ENCODE peak calls at places on chromosomes 4 and X, in five cellular contexts. One of them, this sample, is unnamed.
A peak's percentile ranks its signal among the peaks of the same experiment; 100 is the strongest.

GRCh38 chr4:87092389-87093141 is 127.9 kb downstream of the KLHL8 start:
- DNase-seq in adrenal gland: peak; percentile 91
- DNase-seq in gastrocnemius medialis: peak; percentile 73
- DNase-seq in HCT116: peak; percentile 52
- DNase-seq in endodermal cell: no peak
- DNase-seq in this sample: peak; percentile 62

GRCh38 chrX:24494544-24495113 is 29.5 kb downstream of the PDK3 start:
- DNase-seq in adrenal gland: no peak
- DNase-seq in gastrocnemius medialis: no peak
- DNase-seq in endodermal cell: no peak
- DNase-seq in HCT116: no peak
- DNase-seq in this sample: no peak

GRCh38 chr4:52838729-52839722 is 23.1 kb upstream of the RASL11B start:
- DNase-seq in HCT116: no peak
- DNase-seq in endodermal cell: peak; percentile 53
- DNase-seq in gastrocnemius medialis: no peak
- DNase-seq in adrenal gland: no peak
- DNase-seq in this sample: no peak

GRCh38 chrX:113906168-113906567 is 677.7 kb upstream of the HTR2C start:
- DNase-seq in endodermal cell: no peak
- DNase-seq in adrenal gland: peak; percentile 66
- DNase-seq in gastrocnemius medialis: no peak
- DNase-seq in HCT116: no peak
- DNase-seq in this sample: no peak

GRCh38 chr4:180538384-180539052 is 1704.7 kb upstream of the TENM3 start:
- DNase-seq in endodermal cell: no peak
- DNase-seq in HCT116: no peak
- DNase-seq in adrenal gland: no peak
- DNase-seq in gastrocnemius medialis: no peak
- DNase-seq in this sample: no peak

GRCh38 chr4:69832326-69833030 is 27.5 kb downstream of the SULT1E1 start:
- DNase-seq in endodermal cell: peak; percentile 60
- DNase-seq in HCT116: no peak
- DNase-seq in gastrocnemius medialis: no peak
- DNase-seq in adrenal gland: no peak
- DNase-seq in this sample: no peak

GRCh38 chrX:28802625-28803024 is 215.4 kb downstream of the IL1RAPL1 start:
- DNase-seq in endodermal cell: no peak
- DNase-seq in gastrocnemius medialis: no peak
- DNase-seq in HCT116: no peak
- DNase-seq in adrenal gland: no peak
- DNase-seq in this sample: no peak

GRCh38 chr4:138182838-138183426 is 59.2 kb downstream of the SLC7A11 start:
- DNase-seq in endodermal cell: no peak
- DNase-seq in HCT116: peak; percentile 45
- DNase-seq in gastrocnemius medialis: no peak
- DNase-seq in adrenal gland: no peak
- DNase-seq in this sample: no peak

GRCh38 chr4:166174717-166175510 is 301.9 kb downstream of the TLL1 start:
- DNase-seq in HCT116: no peak
- DNase-seq in endodermal cell: no peak
- DNase-seq in adrenal gland: no peak
- DNase-seq in gastrocnemius medialis: no peak
- DNase-seq in this sample: no peak

GRCh38 chr4:179872751-179873150 is 2370.5 kb upstream of the TENM3 start:
- DNase-seq in adrenal gland: no peak
- DNase-seq in endodermal cell: no peak
- DNase-seq in gastrocnemius medialis: no peak
- DNase-seq in HCT116: no peak
- DNase-seq in this sample: no peak

GRCh38 chr4:32470087-32470585 is 1750.0 kb downstream of the PCDH7 start:
- DNase-seq in gastrocnemius medialis: no peak
- DNase-seq in adrenal gland: no peak
- DNase-seq in HCT116: no peak
- DNase-seq in endodermal cell: no peak
- DNase-seq in this sample: no peak

GRCh38 chr4:122765702-122766352 is 33.3 kb downstream of the BBS12 start:
- DNase-seq in HCT116: no peak
- DNase-seq in adrenal gland: no peak
- DNase-seq in endodermal cell: no peak
- DNase-seq in gastrocnemius medialis: no peak
- DNase-seq in this sample: no peak

GRCh38 chr4:166896254-166896653 is 338.0 kb downstream of the SPOCK3 start:
- DNase-seq in adrenal gland: no peak
- DNase-seq in endodermal cell: no peak
- DNase-seq in HCT116: no peak
- DNase-seq in gastrocnemius medialis: no peak
- DNase-seq in this sample: no peak

GRCh38 chr4:127782025-127782274 is 172 bp upstream of the HSPA4L start:
- DNase-seq in HCT116: peak; percentile 65
- DNase-seq in adrenal gland: peak; percentile 90
- DNase-seq in endodermal cell: peak; percentile 96
- DNase-seq in gastrocnemius medialis: peak; percentile 55
- DNase-seq in this sample: peak; percentile 83

GRCh38 chr4:152937535-152938236 is 1.6 kb downstream of the FHDC1 start:
- DNase-seq in gastrocnemius medialis: no peak
- DNase-seq in endodermal cell: peak; percentile 72
- DNase-seq in HCT116: no peak
- DNase-seq in adrenal gland: no peak
- DNase-seq in this sample: peak; percentile 48

GRCh38 chr4:141046255-141046654 is 87.0 kb downstream of the RNF150 start:
- DNase-seq in gastrocnemius medialis: no peak
- DNase-seq in HCT116: no peak
- DNase-seq in endodermal cell: no peak
- DNase-seq in adrenal gland: no peak
- DNase-seq in this sample: peak; percentile 32

GRCh38 chr4:123479944-123480343 is 83.3 kb downstream of the SPRY1 start:
- DNase-seq in endodermal cell: no peak
- DNase-seq in adrenal gland: no peak
- DNase-seq in HCT116: no peak
- DNase-seq in gastrocnemius medialis: no peak
- DNase-seq in this sample: no peak

GRCh38 chrX:23788946-23789345 is 6.0 kb downstream of the SAT1 start:
- DNase-seq in HCT116: no peak
- DNase-seq in adrenal gland: no peak
- DNase-seq in endodermal cell: no peak
- DNase-seq in gastrocnemius medialis: no peak
- DNase-seq in this sample: no peak

GRCh38 chr4:175807596-175807995 is 4.5 kb downstream of the GPM6A start:
- DNase-seq in endodermal cell: no peak
- DNase-seq in gastrocnemius medialis: no peak
- DNase-seq in HCT116: no peak
- DNase-seq in adrenal gland: no peak
- DNase-seq in this sample: no peak

GRCh38 chrX:5957506-5957905 is 271.2 kb downstream of the NLGN4X start:
- DNase-seq in endodermal cell: no peak
- DNase-seq in HCT116: no peak
- DNase-seq in adrenal gland: no peak
- DNase-seq in gastrocnemius medialis: no peak
- DNase-seq in this sample: no peak

GRCh38 chrX:129769467-129770154 is 10.1 kb upstream of the SASH3 start:
- DNase-seq in HCT116: no peak
- DNase-seq in adrenal gland: no peak
- DNase-seq in gastrocnemius medialis: no peak
- DNase-seq in endodermal cell: no peak
- DNase-seq in this sample: no peak

DNA sequence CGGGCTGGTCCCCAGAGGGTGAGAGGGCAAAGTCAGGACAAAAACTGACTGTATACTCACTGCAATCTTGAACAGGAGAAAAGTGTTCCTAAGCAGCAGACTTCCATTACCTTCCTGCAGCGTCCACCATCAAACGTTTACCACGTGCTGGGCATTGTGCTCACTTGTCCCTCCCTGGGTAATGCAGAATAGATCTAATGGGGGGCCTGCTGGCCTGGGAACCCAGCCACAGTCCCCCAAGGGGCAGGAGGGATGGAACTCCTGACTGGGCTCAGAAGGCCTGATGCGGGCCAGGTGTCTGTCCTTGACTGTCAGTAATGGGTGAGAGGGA is 37.6 kb upstream of the FAM156A start:
- DNase-seq in HCT116: no peak
- DNase-seq in gastrocnemius medialis: no peak
- DNase-seq in adrenal gland: no peak
- DNase-seq in endodermal cell: no peak
- DNase-seq in this sample: no peak
- H3K4me3 ChIP-seq in HCT116: peak overlapping the region; percentile 79
- H3K4me3 ChIP-seq in gastrocnemius medialis: peak overlapping the region; percentile 59
- H3K4me3 ChIP-seq in adrenal gland: peak overlapping the region; percentile 60
- H3K4me3 ChIP-seq in endodermal cell: peak overlapping the region; percentile 96
- H3K4me3 ChIP-seq in this sample: peak overlapping the region; percentile 79

GRCh38 chr4:108034560-108034959 is 44.9 kb downstream of the HADH start:
- DNase-seq in endodermal cell: no peak
- DNase-seq in adrenal gland: no peak
- DNase-seq in gastrocnemius medialis: no peak
- DNase-seq in HCT116: no peak
- DNase-seq in this sample: no peak
- H3K4me1 ChIP-seq in endodermal cell: no peaks in the 10 kb centered on the region
- H3K4me1 ChIP-seq in adrenal gland: no peaks in the 10 kb centered on the region
- H3K4me1 ChIP-seq in gastrocnemius medialis: no peaks in the 10 kb centered on the region
- H3K4me1 ChIP-seq in HCT116: no peaks in the 10 kb centered on the region
- H3K4me1 ChIP-seq in this sample: no peaks in the 10 kb centered on the region

GRCh38 chrX:154600962-154601374 is 16.0 kb downstream of the CTAG1A start:
- DNase-seq in adrenal gland: peak; percentile 14
- DNase-seq in gastrocnemius medialis: no peak
- DNase-seq in endodermal cell: no peak
- DNase-seq in HCT116: no peak
- DNase-seq in this sample: no peak
- H3K27ac ChIP-seq in adrenal gland: no peak overlapping the region
- H3K27ac ChIP-seq in gastrocnemius medialis: no peak overlapping the region
- H3K27ac ChIP-seq in endodermal cell: no peak overlapping the region
- H3K27ac ChIP-seq in HCT116: peak overlapping the region; percentile 40
- H3K27ac ChIP-seq in this sample: no peak overlapping the region

GRCh38 chr4:94479358-94480141 is 27.8 kb downstream of the PDLIM5 start:
- DNase-seq in adrenal gland: no peak
- DNase-seq in gastrocnemius medialis: no peak
- DNase-seq in endodermal cell: no peak
- DNase-seq in HCT116: no peak
- DNase-seq in this sample: no peak
- H3K4me3 ChIP-seq in adrenal gland: no peak overlapping the region
- H3K4me3 ChIP-seq in gastrocnemius medialis: no peak overlapping the region
- H3K4me3 ChIP-seq in endodermal cell: no peak overlapping the region
- H3K4me3 ChIP-seq in HCT116: no peak overlapping the region
- H3K4me3 ChIP-seq in this sample: no peak overlapping the region

GRCh38 chr4:94561249-94562024 is 109.7 kb downstream of the PDLIM5 start:
- DNase-seq in endodermal cell: no peak
- DNase-seq in HCT116: no peak
- DNase-seq in gastrocnemius medialis: no peak
- DNase-seq in adrenal gland: no peak
- DNase-seq in this sample: no peak
- H3K4me1 ChIP-seq in endodermal cell: no peaks in the 10 kb centered on the region
- H3K4me1 ChIP-seq in HCT116: peaks cover 35% of the 10 kb centered on the region
- H3K4me1 ChIP-seq in gastrocnemius medialis: peaks cover 47% of the 10 kb centered on the region
- H3K4me1 ChIP-seq in adrenal gland: peaks cover 36% of the 10 kb centered on the region
- H3K4me1 ChIP-seq in this sample: peaks cover 79% of the 10 kb centered on the region

GRCh38 chr4:40445671-40446070 is 110.5 kb downstream of the CHRNA9 start:
- DNase-seq in HCT116: no peak
- DNase-seq in endodermal cell: no peak
- DNase-seq in gastrocnemius medialis: no peak
- DNase-seq in adrenal gland: no peak
- DNase-seq in this sample: no peak
- H3K27ac ChIP-seq in HCT116: no peak overlapping the region
- H3K27ac ChIP-seq in endodermal cell: no peak overlapping the region
- H3K27ac ChIP-seq in gastrocnemius medialis: no peak overlapping the region
- H3K27ac ChIP-seq in adrenal gland: no peak overlapping the region
- H3K27ac ChIP-seq in this sample: no peak overlapping the region

GRCh38 chr4:156803056-156803455 is 168.5 kb downstream of the PDGFC start:
- DNase-seq in endodermal cell: no peak
- DNase-seq in gastrocnemius medialis: no peak
- DNase-seq in adrenal gland: no peak
- DNase-seq in HCT116: no peak
- DNase-seq in this sample: no peak

GRCh38 chr4:156800463-156800862 is 171.1 kb downstream of the PDGFC start:
- DNase-seq in gastrocnemius medialis: no peak
- DNase-seq in adrenal gland: no peak
- DNase-seq in endodermal cell: no peak
- DNase-seq in HCT116: no peak
- DNase-seq in this sample: no peak

DNA sequence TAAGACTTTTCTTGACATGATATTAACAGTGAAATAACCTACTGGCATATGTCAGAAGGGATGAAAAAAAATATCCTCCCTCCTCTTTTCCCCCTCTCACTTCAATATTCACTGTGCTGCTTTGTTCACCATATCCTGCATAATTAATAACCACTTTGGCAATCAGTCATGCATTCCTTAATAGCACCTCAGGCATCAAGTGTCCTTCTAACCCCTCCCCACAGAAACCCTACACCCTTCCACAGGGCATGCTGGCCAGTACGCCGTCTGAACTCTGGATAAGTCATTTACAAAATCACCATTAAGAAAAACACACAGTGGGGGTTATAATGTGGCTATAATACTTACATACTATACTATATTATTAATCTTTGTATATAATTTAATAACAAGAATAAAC is 165.9 kb downstream of the PDGFC start:
- DNase-seq in gastrocnemius medialis: no peak
- DNase-seq in HCT116: no peak
- DNase-seq in endodermal cell: no peak
- DNase-seq in adrenal gland: no peak
- DNase-seq in this sample: no peak
- H3K4me3 ChIP-seq in gastrocnemius medialis: no peak overlapping the region
- H3K4me3 ChIP-seq in HCT116: no peak overlapping the region
- H3K4me3 ChIP-seq in endodermal cell: no peak overlapping the region
- H3K4me3 ChIP-seq in adrenal gland: no peak overlapping the region
- H3K4me3 ChIP-seq in this sample: no peak overlapping the region

DNA sequence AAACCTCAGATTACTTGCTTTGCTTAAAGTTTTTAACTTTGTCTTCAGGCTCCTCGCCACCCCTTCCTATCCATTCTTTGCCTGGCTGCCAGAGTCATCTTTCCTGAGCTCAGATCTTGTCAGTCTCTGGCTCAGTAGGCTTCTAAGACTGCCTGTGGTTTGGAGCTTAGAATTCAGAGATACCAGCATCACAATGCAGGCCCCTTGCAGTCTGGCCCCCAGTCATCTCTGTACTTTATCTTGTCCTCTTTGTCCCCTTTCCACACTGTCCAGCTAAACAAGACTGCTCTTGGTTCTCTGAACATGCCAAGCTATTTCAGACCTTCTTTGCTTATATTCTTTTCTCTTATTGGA is 3.0 kb downstream of the KIAA0232 start:
- DNase-seq in HCT116: no peak
- DNase-seq in gastrocnemius medialis: no peak
- DNase-seq in endodermal cell: peak; percentile 59
- DNase-seq in adrenal gland: no peak
- DNase-seq in this sample: no peak
- H3K4me1 ChIP-seq in HCT116: peaks cover 20% of the 10 kb centered on the region
- H3K4me1 ChIP-seq in gastrocnemius medialis: peaks cover 67% of the 10 kb centered on the region
- H3K4me1 ChIP-seq in endodermal cell: peaks cover 5% of the 10 kb centered on the region
- H3K4me1 ChIP-seq in adrenal gland: peaks cover 32% of the 10 kb centered on the region
- H3K4me1 ChIP-seq in this sample: no peaks in the 10 kb centered on the region

This sample was measured in heart left ventricle.